ENCODE peak calls at places on chromosome 4, in nine cellular contexts. M is PC-3, E is MM.1S, N is HCT116, V is neural progenitor cell, C is GM23248, D is SK-N-SH, I is GM23338, O is OCI-LY7. X is an unnamed sample.

GRCh38 chr4:168648929-168649328 is 152.1 kb downstream of the PALLD start:
- DNase-seq in M (peak; percentile 36), E (no peak), N (no peak), V (no peak), C (peak; percentile 85), D (no peak), I (no peak), O (no peak), X (no peak)

GRCh38 chr4:57544811-57545654 is 434.8 kb upstream of the IGFBP7 start:
- DNase-seq in M (no peak), E (no peak), N (no peak), V (peak; percentile 8), C (no peak), D (no peak), I (peak; percentile 16), O (no peak), X (no peak)

GRCh38 chr4:53089940-53090729 is 228.0 kb downstream of the RASL11B start:
- DNase-seq in M (no peak), E (no peak), N (no peak), V (no peak), C (peak; percentile 16), D (no peak), I (no peak), O (no peak), X (peak; percentile 14)

GRCh38 chr4:86848732-86849617 is at the start of gene SLC10A6:
- DNase-seq in M (no peak), E (no peak), N (no peak), V (no peak), C (peak; percentile 55), D (no peak), I (no peak), O (no peak), X (no peak)

GRCh38 chr4:37441231-37442061 is 196.9 kb downstream of the NWD2 start:
- DNase-seq in M (peak; percentile 78), E (no peak), N (peak; percentile 84), V (no peak), C (no peak), D (no peak), I (no peak), O (no peak), X (peak; percentile 84)

GRCh38 chr4:167282171-167282864 is 48.0 kb upstream of the SPOCK3 start:
- DNase-seq in M (peak; percentile 66), E (no peak), N (no peak), V (no peak), C (no peak), D (no peak), I (no peak), O (no peak), X (no peak)

GRCh38 chr4:150305995-150306394 is 227.8 kb downstream of the DCLK2 start:
- DNase-seq in M (peak; percentile 60), E (no peak), N (no peak), V (no peak), C (peak; percentile 67), D (no peak), I (no peak), O (no peak), X (no peak)

GRCh38 chr4:149344436-149344835 is 471.2 kb downstream of the IQCM start:
- DNase-seq in M (peak; percentile 17), E (no peak), N (no peak), V (no peak), C (peak; percentile 80), D (no peak), I (no peak), O (no peak), X (no peak)

GRCh38 chr4:87804871-87805270 is 5.5 kb downstream of the IBSP start:
- DNase-seq in M (no peak), E (no peak), N (no peak), V (no peak), C (no peak), D (no peak), I (no peak), O (no peak), X (no peak)

GRCh38 chr4:48116582-48116981 is 17.5 kb downstream of the TXK start:
- DNase-seq in M (no peak), E (no peak), N (no peak), V (no peak), C (no peak), D (no peak), I (peak; percentile 26), O (no peak), X (no peak)

GRCh38 chr4:114281561-114281960 is 302.1 kb upstream of the ARSJ start:
- DNase-seq in M (no peak), E (no peak), N (no peak), V (no peak), C (peak; percentile 89), D (no peak), I (no peak), O (no peak), X (no peak)
- TF ChIP-seq EZH2phosphoT487 in M (no peak), E (no peak), N (no peak), V (no peak), C (no peak), D (no peak), I (no peak), O (no peak), X (no peak)

DNA sequence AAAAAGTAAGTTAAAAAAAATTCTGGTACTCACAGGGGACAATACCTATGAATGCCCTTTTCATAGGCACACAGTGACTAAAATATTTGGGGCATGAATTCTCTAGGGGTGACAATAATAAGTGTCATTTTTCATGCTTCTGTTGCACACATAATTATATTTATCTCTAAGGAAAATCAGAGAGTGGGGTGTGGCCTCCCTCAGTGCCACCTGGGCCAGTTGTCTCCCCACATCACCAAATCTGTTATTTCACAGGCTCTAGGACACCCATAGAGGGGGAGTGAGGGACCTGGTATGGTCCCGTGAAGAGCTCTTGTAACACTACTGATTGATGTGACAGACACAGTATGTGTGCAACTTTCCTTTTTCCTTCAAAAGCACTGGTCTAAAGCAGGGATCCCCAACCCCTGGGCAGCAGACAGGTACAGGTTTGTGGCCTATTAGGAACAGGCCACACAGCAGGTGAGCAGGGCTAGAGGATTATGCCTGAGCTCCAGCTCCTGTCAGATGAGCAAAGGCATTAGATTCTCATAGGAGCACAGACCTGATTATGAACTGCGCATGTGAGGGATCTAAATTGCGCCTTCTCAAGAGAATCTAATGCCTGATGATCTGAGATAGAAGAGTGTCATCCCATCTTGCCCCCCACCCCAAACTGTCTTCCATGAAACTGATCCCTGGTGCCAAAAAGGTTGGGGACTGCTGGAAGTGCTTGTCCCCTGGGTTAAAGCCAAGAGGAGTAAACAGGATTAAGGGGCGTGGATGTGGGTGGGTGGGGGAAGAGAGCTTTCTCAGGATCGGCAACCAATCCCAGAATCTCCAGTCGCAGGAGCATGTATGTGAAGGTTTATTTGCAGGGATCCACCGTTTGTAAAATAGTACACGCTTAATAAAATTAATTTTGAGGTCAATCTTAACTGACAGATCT is 850 bp downstream of the SLC9B1 start:
- DNase-seq in M (no peak), E (no peak), N (peak; percentile 26), V (no peak), C (peak; percentile 72), D (peak; percentile 19), I (peak; percentile 27), O (peak; percentile 7), X (no peak)
- TF ChIP-seq EZH2phosphoT487 in M (no peak), E (no peak), N (no peak), V (no peak), C (no peak), D (no peak), I (no peak), O (no peak), X (no peak)

GRCh38 chr4:152054731-152055130 is 293.9 kb upstream of the GATB start:
- DNase-seq in M (no peak), E (no peak), N (no peak), V (no peak), C (no peak), D (peak; percentile 31), I (no peak), O (no peak), X (no peak)

GRCh38 chr4:152047451-152047850 is 286.6 kb upstream of the GATB start:
- DNase-seq in M (no peak), E (no peak), N (no peak), V (no peak), C (no peak), D (no peak), I (no peak), O (no peak), X (no peak)

GRCh38 chr4:152050098-152050497 is 289.3 kb upstream of the GATB start:
- DNase-seq in M (no peak), E (no peak), N (no peak), V (no peak), C (no peak), D (no peak), I (no peak), O (no peak), X (no peak)

DNA sequence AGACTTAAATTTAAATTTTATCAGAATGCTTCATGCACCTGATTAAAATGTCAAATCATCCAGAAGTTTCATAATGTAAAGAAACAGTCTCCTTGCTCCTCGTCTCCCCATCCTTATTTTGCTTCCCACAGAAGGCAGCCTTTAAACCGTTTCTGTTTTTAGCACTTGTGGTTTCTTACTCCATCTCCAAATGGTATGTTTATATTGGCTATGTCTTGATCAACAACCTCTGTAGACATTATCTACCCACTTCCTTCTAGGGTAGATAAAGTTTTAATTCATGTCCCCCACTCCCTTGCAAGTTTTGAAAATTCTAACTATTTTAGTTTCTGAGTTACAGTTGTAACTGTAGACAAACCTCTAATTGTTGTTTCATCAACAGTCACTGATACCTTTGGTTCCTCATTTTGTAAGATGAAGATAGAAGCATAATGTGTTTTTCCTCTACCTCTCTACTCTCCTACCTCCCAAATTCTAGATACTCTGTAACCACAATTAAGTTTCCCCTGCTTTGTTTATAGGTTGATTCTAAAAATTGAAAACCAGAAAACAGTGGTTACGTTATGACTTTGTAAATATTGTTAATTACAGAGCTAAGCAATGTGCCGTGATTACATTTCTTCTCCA is 291.7 kb upstream of the GATB start:
- DNase-seq in M (no peak), E (no peak), N (no peak), V (no peak), C (no peak), D (no peak), I (no peak), O (no peak), X (no peak)
- TF ChIP-seq EZH2phosphoT487 in M (no peak), E (no peak), N (no peak), V (no peak), C (no peak), D (no peak), I (no peak), O (no peak), X (no peak)

GRCh38 chr4:2281575-2282343 is 19.9 kb upstream of the MXD4 start:
- DNase-seq in M (no peak), E (peak; percentile 93), N (no peak), V (no peak), C (no peak), D (no peak), I (no peak), O (peak; percentile 81), X (no peak)
- TF ChIP-seq EZH2phosphoT487 in M (no peak), E (no peak), N (no peak), V (no peak), C (no peak), D (no peak), I (no peak), O (no peak), X (no peak)

GRCh38 chr4:16764622-16765021 is 133.8 kb downstream of the LDB2 start:
- DNase-seq in M (peak; percentile 19), E (no peak), N (no peak), V (peak; percentile 26), C (peak; percentile 40), D (peak; percentile 12), I (peak; percentile 87), O (no peak), X (peak; percentile 28)
- TF ChIP-seq EZH2phosphoT487 in M (no peak), E (no peak), N (no peak), V (no peak), C (no peak), D (no peak), I (no peak), O (no peak), X (no peak)